ENCODE peak calls at places on chromosomes 6 and 20, in six cellular contexts. S, M, C, N, Y and E are unnamed samples.

GRCh38 chr20:35568645-35569044 is 26.8 kb downstream of the ERGIC3 start:
- DNase-seq in S (no peak), N (peak), M (peak), C (no peak), Y (peak), E (no peak)

GRCh38 chr6:151690768-151691562 is 116.5 kb upstream of the ESR1 start:
- DNase-seq in S (no peak), Y (no peak), C (no peak), N (no peak), M (no peak), E (no peak)

GRCh38 chr20:21397341-21398108 is at the start of gene NKX2-4:
- DNase-seq in N (no peak), C (no peak), M (no peak), S (no peak), Y (no peak), E (no peak)

GRCh38 chr6:96816182-96816888 is 20.9 kb downstream of the GPR63 start:
- DNase-seq in M (no peak), Y (no peak), C (no peak), N (no peak), S (no peak), E (no peak)

GRCh38 chr6:42984924-42985475 is 630 bp downstream of the PPP2R5D start:
- DNase-seq in Y (no peak), C (no peak), N (no peak), M (no peak), S (no peak), E (no peak)

GRCh38 chr6:165562421-165563090 is 100.5 kb downstream of the PDE10A start:
- DNase-seq in M (no peak), S (no peak), Y (no peak), N (no peak), C (no peak), E (no peak)

GRCh38 chr6:105648276-105648675 is 245.4 kb upstream of the PREP start:
- DNase-seq in M (no peak), N (no peak), C (no peak), Y (no peak), S (no peak), E (no peak)

GRCh38 chr20:64145458-64146300 is 18.6 kb upstream of the MYT1 start:
- DNase-seq in Y (no peak), C (no peak), S (no peak), M (no peak), N (no peak), E (no peak)

GRCh38 chr6:40671338-40672050 is 84.3 kb upstream of the LRFN2 start:
- DNase-seq in Y (peak), C (peak), M (peak), S (no peak), N (no peak), E (no peak)

GRCh38 chr20:37566590-37567330 is 39.1 kb upstream of the BLCAP start:
- DNase-seq in Y (no peak), C (no peak), M (no peak), N (no peak), S (no peak), E (no peak)

GRCh38 chr20:17381701-17382100 is 149.5 kb downstream of the BFSP1 start:
- DNase-seq in Y (no peak), C (no peak), M (no peak), N (no peak), S (no peak), E (no peak)

GRCh38 chr6:85363870-85364269 is 86.0 kb upstream of the NT5E start:
- DNase-seq in M (no peak), Y (no peak), N (no peak), S (no peak), C (no peak), E (no peak)

GRCh38 chr20:40326794-40327193 is 362.2 kb downstream of the MAFB start:
- DNase-seq in C (no peak), Y (no peak), M (no peak), N (no peak), S (no peak), E (no peak)

GRCh38 chr20:49320460-49320859 is 42.6 kb upstream of the ZNFX1 start:
- DNase-seq in N (peak), Y (peak), M (no peak), C (no peak), S (no peak), E (no peak)

GRCh38 chr20:18543216-18543615 is 24.0 kb upstream of the SMIM26 start:
- DNase-seq in S (no peak), N (no peak), Y (no peak), C (no peak), M (no peak), E (no peak)

DNA sequence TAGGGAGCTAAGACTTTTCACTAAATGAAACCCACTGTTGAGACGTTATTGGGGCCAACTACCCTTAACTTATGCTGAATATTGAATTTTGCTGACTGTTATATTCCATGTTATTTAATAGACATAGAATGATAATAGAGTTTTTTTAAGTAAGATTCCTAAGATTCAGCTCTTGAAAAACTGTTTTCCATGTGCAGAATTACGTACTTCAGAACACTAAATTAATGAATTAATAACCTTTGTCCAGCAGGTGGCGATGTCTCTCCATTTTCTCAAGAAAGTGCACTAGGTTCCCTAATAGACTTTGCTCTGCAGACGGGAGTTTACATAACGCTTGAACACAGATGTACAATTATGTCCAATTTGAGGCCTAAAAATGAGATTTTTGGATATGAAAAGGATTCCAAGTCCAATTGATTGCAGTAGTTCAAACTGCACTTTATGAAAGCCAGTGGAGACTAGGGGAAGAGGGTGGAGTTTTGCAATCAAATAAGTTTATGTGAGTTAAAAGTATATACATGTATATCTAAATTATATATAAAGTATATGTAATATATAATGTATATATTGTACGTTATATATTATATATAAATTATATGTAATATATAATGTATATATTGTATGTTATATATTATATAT is 282.1 kb downstream of the UST start:
- DNase-seq in M (peak), N (peak), C (peak), Y (peak), S (no peak), E (no peak)
- TF ChIP-seq POLR2AphosphoS5 in M (no peak), N (no peak), C (no peak), Y (no peak), S (no peak), E (no peak)

GRCh38 chr6:2793491-2794151 is 28.4 kb downstream of the WRNIP1 start:
- DNase-seq in S (peak), M (peak), Y (no peak), N (no peak), C (peak), E (no peak)
- TF ChIP-seq POLR2AphosphoS5 in S (no peak), M (no peak), Y (no peak), N (no peak), C (no peak), E (no peak)

DNA sequence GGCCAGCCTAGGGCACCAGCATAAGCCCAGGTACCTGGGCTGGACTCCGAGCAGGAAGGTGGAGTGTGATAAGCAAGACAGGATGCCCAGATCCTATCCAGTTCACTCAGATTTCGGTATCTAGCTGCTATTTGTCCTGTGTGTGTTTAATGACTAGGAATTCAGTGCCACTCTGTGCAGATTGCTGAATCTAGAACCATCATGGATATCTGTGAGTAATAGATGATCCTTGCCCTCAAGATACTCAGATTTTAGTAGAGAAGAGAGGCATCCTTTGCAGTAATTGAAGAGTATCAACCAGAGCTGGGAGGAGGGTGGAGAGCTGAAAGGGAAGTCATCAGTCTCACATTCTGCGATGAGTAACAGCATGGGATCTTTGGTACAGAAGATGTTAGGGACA is 155.0 kb upstream of the ARID1B start:
- DNase-seq in M (no peak), N (no peak), C (no peak), S (no peak), Y (no peak), E (no peak)
- TF ChIP-seq POLR2AphosphoS5 in M (no peak), N (no peak), C (no peak), S (no peak), Y (no peak), E (no peak)

DNA sequence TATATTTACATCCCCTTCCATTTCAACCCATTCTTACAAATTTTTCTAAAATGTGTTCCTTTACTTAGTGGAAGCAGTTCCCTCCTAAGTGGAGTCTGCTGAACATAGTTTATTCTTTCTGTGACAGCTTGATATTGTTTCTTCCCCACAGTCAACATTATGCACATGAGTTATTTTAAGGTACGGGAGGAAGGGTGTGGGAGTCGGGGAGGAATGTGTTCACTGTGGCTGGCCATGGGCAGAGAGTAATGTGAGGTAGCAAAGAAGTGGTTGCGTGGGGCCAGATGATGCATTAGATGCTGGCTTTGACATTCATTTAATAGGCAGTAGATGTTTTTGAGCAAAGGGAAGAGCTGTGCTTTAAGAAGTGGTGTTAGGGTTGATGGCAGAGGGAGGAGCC is 98.5 kb downstream of the ARMC2 start:
- DNase-seq in C (no peak), S (no peak), M (no peak), N (no peak), Y (no peak), E (no peak)
- TF ChIP-seq POLR2AphosphoS5 in C (no peak), S (no peak), M (peak), N (no peak), Y (no peak), E (no peak)

GRCh38 chr6:44234101-44235090 is 11.0 kb downstream of the SLC29A1 start:
- DNase-seq in Y (peak), M (peak), S (peak), C (peak), N (peak), E (no peak)
- TF ChIP-seq POLR2AphosphoS5 in Y (no peak), M (peak), S (peak), C (peak), N (no peak), E (no peak)